ENCODE peak calls at places on chromosomes 3 and 15, in ten cellular contexts. D is adrenal gland, K is SJSA1, H is pancreas, R is neuronal stem cell, A is left ventricle myocardium inferior, F is tibial artery, V is psoas muscle, I is hepatocyte, Y is endothelial cell of umbilical vein. N is an unnamed sample. For H3K4me1 and H3K27me3, the result is how much of the 10 kb centered on the place peaks cover.

GRCh38 chr15:73065114-73065513 is 12.9 kb downstream of the NEO1 start:
- DNase-seq in D (no peak), K (no peak), H (no peak), R (no peak), A (no peak), F (no peak), V (no peak), I (no peak), Y (no peak), N (no peak)

GRCh38 chr3:197775317-197775716 is 15.7 kb upstream of the LRCH3 start:
- DNase-seq in D (no peak), K (no peak), H (no peak), R (no peak), A (no peak), F (no peak), V (no peak), I (no peak), Y (no peak), N (no peak)

GRCh38 chr3:43031490-43032216 is 52.5 kb downstream of the GASK1A start:
- DNase-seq in D (peak), K (no peak), H (no peak), R (no peak), A (peak), F (peak), V (peak), I (no peak), Y (no peak), N (peak)

GRCh38 chr15:95087253-95087609 is 855.9 kb downstream of the MCTP2 start:
- DNase-seq in D (no peak), K (no peak), H (no peak), R (no peak), A (no peak), F (no peak), V (no peak), I (peak), Y (no peak), N (no peak)

GRCh38 chr15:88821993-88822392 is 18.8 kb downstream of the ACAN start:
- DNase-seq in D (no peak), K (no peak), H (no peak), R (no peak), A (no peak), F (no peak), V (no peak), I (no peak), Y (no peak), N (no peak)

GRCh38 chr15:89101302-89102191 is 13.3 kb downstream of the ABHD2 start:
- DNase-seq in D (peak), K (peak), H (no peak), R (no peak), A (peak), F (peak), V (peak), I (peak), Y (peak), N (peak)

GRCh38 chr15:73366766-73367623 is 1.8 kb downstream of the HCN4 start:
- DNase-seq in D (no peak), K (no peak), H (no peak), R (no peak), A (no peak), F (no peak), V (no peak), I (no peak), Y (no peak), N (no peak)

GRCh38 chr3:60935709-60936108 is 315.5 kb downstream of the FHIT start:
- DNase-seq in D (no peak), K (no peak), H (no peak), R (no peak), A (no peak), F (no peak), V (no peak), I (no peak), Y (no peak), N (no peak)

GRCh38 chr15:69140306-69140705 is 20.1 kb upstream of the GLCE start:
- DNase-seq in D (no peak), K (no peak), H (no peak), R (no peak), A (no peak), F (no peak), V (no peak), I (no peak), Y (no peak), N (no peak)

GRCh38 chr3:16060945-16061344 is 113.5 kb upstream of the GALNT15 start:
- DNase-seq in D (peak), K (peak), H (no peak), R (no peak), A (no peak), F (peak), V (peak), I (peak), Y (no peak), N (no peak)

GRCh38 chr15:93141373-93141790 is 52.4 kb upstream of the RGMA start:
- DNase-seq in D (no peak), K (no peak), H (no peak), R (no peak), A (no peak), F (no peak), V (no peak), I (no peak), Y (no peak), N (no peak)

GRCh38 chr3:94115482-94115881 is 52.6 kb downstream of the NSUN3 start:
- DNase-seq in D (no peak), K (no peak), H (no peak), R (peak), A (no peak), F (no peak), V (no peak), I (peak), Y (peak), N (no peak)

GRCh38 chr3:16448691-16449090 is 64.8 kb downstream of the RFTN1 start:
- DNase-seq in D (peak), K (peak), H (no peak), R (no peak), A (peak), F (peak), V (peak), I (peak), Y (peak), N (peak)

GRCh38 chr3:112858410-112859069 is 11.9 kb upstream of the CD200R1L start:
- DNase-seq in D (no peak), K (no peak), H (no peak), R (no peak), A (no peak), F (no peak), V (no peak), I (no peak), Y (no peak), N (no peak)

GRCh38 chr15:38130739-38131498 is 121.7 kb upstream of the SPRED1 start:
- DNase-seq in D (peak), K (no peak), H (no peak), R (no peak), A (peak), F (peak), V (peak), I (peak), Y (no peak), N (peak)

GRCh38 chr3:117671707-117672318 is 962.2 kb downstream of the TUSC7 start:
- DNase-seq in D (peak), K (no peak), H (no peak), R (no peak), A (no peak), F (no peak), V (no peak), I (peak), Y (no peak), N (no peak)

GRCh38 chr3:152230367-152230766 is 38.4 kb upstream of the MBNL1 start:
- DNase-seq in D (no peak), K (no peak), H (no peak), R (no peak), A (no peak), F (no peak), V (no peak), I (no peak), Y (no peak), N (no peak)

DNA sequence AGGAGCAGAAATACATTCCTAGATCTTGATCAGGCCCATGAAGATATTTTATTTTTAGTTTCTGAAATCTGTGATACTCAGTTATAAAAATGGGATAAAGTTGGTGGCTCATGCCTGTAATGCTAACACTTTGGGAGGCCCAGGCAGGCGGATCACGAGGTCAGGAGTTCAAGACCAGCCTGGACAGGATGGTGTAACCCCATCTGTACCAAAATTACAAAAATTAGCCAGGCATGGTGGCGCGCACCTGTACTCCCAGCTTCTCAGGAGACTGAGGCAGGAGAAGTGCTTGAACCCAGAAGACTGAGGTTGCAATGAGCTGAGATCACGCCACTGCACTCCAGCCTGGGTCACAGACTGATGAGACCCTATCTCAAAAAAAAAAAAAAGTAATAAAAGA is 105.5 kb downstream of the IL1RAP start:
- DNase-seq in D (no peak), K (no peak), H (no peak), R (no peak), A (no peak), F (no peak), V (no peak), I (no peak), Y (no peak), N (no peak)
- H3K4me1 ChIP-seq in D (under half), K (under half), H (under half), R (under half), A (under half), F (under half), V (under half), I (under half), Y (under half), N (under half)

GRCh38 chr15:63075072-63075995 is 32.8 kb downstream of the TPM1 start:
- DNase-seq in D (peak), K (no peak), H (no peak), R (no peak), A (no peak), F (no peak), V (no peak), I (no peak), Y (no peak), N (no peak)
- H3K27ac ChIP-seq in D (peak), K (no peak), H (no peak), R (no peak), A (peak), F (peak), V (no peak), I (no peak), Y (no peak), N (peak)

GRCh38 chr3:24258260-24258659 is 236.4 kb downstream of the THRB start:
- DNase-seq in D (no peak), K (peak), H (no peak), R (no peak), A (no peak), F (no peak), V (no peak), I (no peak), Y (no peak), N (no peak)
- H3K27me3 ChIP-seq in D (under half), K (under half), H (under half), R (under half), A (under half), F (under half), V (under half), I (under half), Y (under half), N (under half)

GRCh38 chr3:69239063-69239462 is 116.7 kb upstream of the LMOD3 start:
- DNase-seq in D (no peak), K (no peak), H (no peak), R (no peak), A (no peak), F (no peak), V (no peak), I (no peak), Y (peak), N (no peak)
- H3K4me1 ChIP-seq in D (under half), K (under half), H (under half), R (under half), A (half or more), F (under half), V (under half), I (under half), Y (half or more), N (under half)

DNA sequence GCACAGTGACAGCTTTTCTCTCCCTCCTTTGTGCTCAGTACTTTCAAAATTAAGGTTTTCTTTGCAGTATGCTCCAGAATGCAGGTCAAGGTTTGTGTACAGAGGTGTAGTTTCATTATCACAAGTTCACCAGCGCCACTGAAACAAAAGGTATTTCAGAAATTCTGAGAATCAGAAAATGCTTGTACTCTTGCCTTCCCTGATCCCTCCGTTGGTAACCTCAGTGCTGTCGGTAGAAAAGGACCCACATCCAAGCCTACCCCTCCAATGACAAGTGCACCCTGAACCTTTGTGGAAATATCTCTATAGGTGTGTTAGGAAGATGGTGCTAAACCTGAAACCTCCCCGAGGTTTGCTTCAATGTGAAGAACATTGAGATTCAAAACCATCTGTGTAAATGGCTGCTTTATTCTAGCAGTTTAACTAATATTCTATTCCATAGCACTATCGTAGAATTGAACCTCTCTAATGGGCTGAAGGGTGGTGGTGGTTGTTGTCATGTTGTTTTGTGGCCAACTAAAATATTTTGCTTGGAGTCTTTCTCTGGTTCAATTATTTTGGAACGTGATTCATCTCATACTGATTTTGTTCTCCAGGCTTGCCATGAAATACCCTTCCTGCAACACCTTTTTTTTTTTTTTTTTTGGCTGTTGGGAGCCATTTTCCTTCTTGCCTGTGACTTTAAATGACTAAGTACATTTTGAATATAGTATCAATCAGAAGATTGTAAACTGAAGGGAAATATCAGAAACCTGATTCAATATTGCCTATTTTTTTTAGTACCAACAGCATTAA is 20.7 kb downstream of the ZBTB38 start:
- DNase-seq in D (no peak), K (no peak), H (no peak), R (no peak), A (no peak), F (no peak), V (no peak), I (no peak), Y (peak), N (no peak)
- H3K27ac ChIP-seq in D (peak), K (no peak), H (peak), R (no peak), A (no peak), F (peak), V (no peak), I (peak), Y (no peak), N (no peak)

DNA sequence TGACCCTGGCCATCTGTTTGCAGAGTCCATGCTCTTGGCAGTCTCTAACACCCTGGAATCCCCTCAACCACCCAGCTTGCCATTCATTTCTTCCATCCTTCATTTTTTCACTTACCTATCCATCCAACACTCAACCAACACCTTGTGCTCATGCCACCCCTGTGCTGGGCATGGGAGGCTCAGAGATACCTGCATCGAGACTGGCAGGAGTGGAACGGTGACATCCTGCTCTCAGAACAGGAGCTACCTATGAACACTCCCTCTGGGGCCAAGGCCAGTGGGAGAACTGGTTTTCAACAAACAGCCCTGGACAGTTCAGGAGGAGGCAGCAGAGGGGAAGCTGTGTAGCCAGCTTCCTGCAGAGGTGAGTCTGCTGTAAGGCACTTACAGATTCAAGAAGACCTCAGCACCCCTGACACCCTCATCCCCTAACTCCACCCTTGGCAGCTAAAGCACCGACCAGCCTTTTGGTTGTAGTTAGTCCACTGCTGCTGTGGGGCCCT is 19.5 kb upstream of the ATP2B2 start:
- DNase-seq in D (no peak), K (no peak), H (no peak), R (no peak), A (no peak), F (no peak), V (no peak), I (no peak), Y (no peak), N (no peak)
- H3K27me3 ChIP-seq in D (under half), K (under half), H (under half), R (under half), A (half or more), F (under half), V (under half), I (under half), Y (under half), N (under half)

DNA sequence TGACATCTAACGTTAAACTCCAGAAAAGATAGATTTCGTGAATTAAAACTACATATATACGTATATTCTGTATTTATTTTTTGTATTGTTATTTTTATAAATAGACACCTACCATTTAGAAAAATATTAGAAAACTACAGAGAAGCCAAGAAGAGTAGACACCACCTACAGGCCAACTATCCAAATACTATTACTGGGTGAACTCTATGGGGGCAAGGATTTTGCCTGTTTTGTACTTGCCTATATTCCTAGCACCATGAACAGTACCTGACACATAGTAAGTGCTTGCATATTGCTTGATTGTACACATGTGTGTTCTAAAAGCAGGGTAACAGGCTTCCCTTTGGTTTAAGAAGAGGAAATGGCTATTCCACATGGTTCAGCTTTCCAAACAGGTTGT is 24.4 kb upstream of the CLEC3B start:
- DNase-seq in D (no peak), K (no peak), H (no peak), R (no peak), A (no peak), F (no peak), V (no peak), I (no peak), Y (no peak), N (no peak)
- H3K4me1 ChIP-seq in D (under half), K (under half), H (under half), R (under half), A (under half), F (under half), V (under half), I (under half), Y (under half), N (under half)